ENCODE peak calls at places on chromosomes 2 and 18, in nine cellular contexts. E, W, I, Y, S, T, F, K and B are unnamed samples. For H3K27me3, the result is how much of the 10 kb centered on the place peaks cover.

GRCh38 chr18:26458526-26459232 is 89.7 kb downstream of the KCTD1 start:
- DNase-seq in S (no peak), W (peak), F (no peak), T (no peak), Y (no peak), I (no peak), K (no peak), E (no peak), B (peak)

GRCh38 chr2:186440506-186440905 is 45.6 kb upstream of the ZC3H15 start:
- DNase-seq in Y (no peak), S (no peak), W (no peak), K (no peak), F (no peak), T (no peak), E (no peak), I (no peak), B (no peak)

GRCh38 chr2:217208867-217209266 is 349.0 kb upstream of the TNP1 start:
- DNase-seq in S (no peak), W (no peak), T (no peak), Y (no peak), E (no peak), F (no peak), K (no peak), I (no peak), B (no peak)

GRCh38 chr2:159612255-159612901 is 4.0 kb downstream of the BAZ2B start:
- DNase-seq in K (no peak), I (no peak), Y (no peak), F (no peak), T (no peak), W (peak), S (no peak), E (no peak), B (no peak)

GRCh38 chr18:3541549-3542386 is 91.8 kb downstream of the TGIF1 start:
- DNase-seq in K (no peak), T (no peak), Y (no peak), W (no peak), E (no peak), F (no peak), S (no peak), I (no peak), B (no peak)

GRCh38 chr18:50281295-50281971 is at the start of gene MBD1:
- DNase-seq in T (peak), K (peak), E (peak), F (peak), Y (peak), S (peak), I (peak), W (peak), B (peak)

GRCh38 chr2:216188268-216188850 is 79.2 kb downstream of the XRCC5 start:
- DNase-seq in Y (no peak), F (no peak), I (no peak), E (peak), W (no peak), K (no peak), S (no peak), T (no peak), B (no peak)

GRCh38 chr2:133885847-133886246 is 317.6 kb upstream of the NCKAP5 start:
- DNase-seq in W (no peak), E (no peak), K (no peak), Y (no peak), T (no peak), F (no peak), I (no peak), S (no peak), B (no peak)

GRCh38 chr2:69789129-69789528 is 40.3 kb upstream of the GMCL1 start:
- DNase-seq in Y (no peak), T (no peak), S (peak), I (peak), E (peak), F (no peak), K (no peak), W (peak), B (peak)

GRCh38 chr18:8701546-8702118 is 3.7 kb upstream of the MTCL1 start:
- DNase-seq in E (peak), Y (no peak), F (peak), S (no peak), I (no peak), K (no peak), T (no peak), W (peak), B (peak)

GRCh38 chr2:23498941-23499340 is 114.0 kb downstream of the KLHL29 start:
- DNase-seq in Y (no peak), E (no peak), W (peak), S (no peak), T (no peak), F (no peak), I (no peak), K (no peak), B (no peak)

GRCh38 chr18:22848618-22849017 is 84.5 kb upstream of the RBBP8 start:
- DNase-seq in F (no peak), S (no peak), W (peak), Y (no peak), I (peak), K (no peak), E (no peak), T (no peak), B (peak)

GRCh38 chr2:63122921-63123320 is 72.3 kb downstream of the OTX1 start:
- DNase-seq in Y (no peak), F (no peak), T (no peak), W (no peak), S (no peak), I (no peak), K (no peak), E (no peak), B (no peak)

GRCh38 chr2:28707592-28707991 is 44.0 kb upstream of the PPP1CB start:
- DNase-seq in F (no peak), T (no peak), S (no peak), E (no peak), I (no peak), Y (no peak), W (no peak), K (no peak), B (no peak)

GRCh38 chr2:102013200-102014040 is 21.7 kb downstream of the IL1R2 start:
- DNase-seq in K (no peak), S (no peak), Y (no peak), I (no peak), E (no peak), T (no peak), W (no peak), F (no peak), B (no peak)

GRCh38 chr2:847669-848068 is 103.0 kb upstream of the SNTG2 start:
- DNase-seq in W (no peak), K (no peak), S (no peak), F (no peak), T (no peak), Y (no peak), E (no peak), I (no peak), B (no peak)

GRCh38 chr2:239767016-239767905 is 257.9 kb downstream of the NDUFA10 start:
- DNase-seq in I (no peak), W (no peak), F (peak), Y (no peak), E (no peak), T (no peak), K (peak), S (no peak), B (no peak)

GRCh38 chr2:232876071-232876977 is 6.3 kb downstream of the SNORC start:
- DNase-seq in F (peak), I (no peak), T (no peak), Y (no peak), E (no peak), K (peak), S (no peak), W (no peak), B (no peak)

GRCh38 chr2:91442246-91442905 is 2750.9 kb downstream of the RPIA start:
- DNase-seq in Y (no peak), W (no peak), T (peak), F (peak), S (peak), I (no peak), K (peak), E (no peak), B (no peak)

GRCh38 chr18:45771587-45771986 is 47.6 kb downstream of the SLC14A1 start:
- DNase-seq in I (no peak), S (peak), T (no peak), E (no peak), Y (no peak), W (no peak), F (no peak), K (no peak), B (peak)

GRCh38 chr18:50186385-50186784 is 8.6 kb downstream of the MYO5B start:
- DNase-seq in S (no peak), W (no peak), T (no peak), K (no peak), F (no peak), I (no peak), Y (no peak), E (no peak), B (no peak)

GRCh38 chr18:67672142-67672541 is 155.6 kb upstream of the DSEL start:
- DNase-seq in E (no peak), F (no peak), I (no peak), Y (no peak), T (no peak), K (no peak), W (no peak), S (no peak), B (peak)

GRCh38 chr18:57621252-57621607 is 406 bp downstream of the NARS1 start:
- DNase-seq in K (no peak), S (no peak), I (no peak), F (no peak), W (no peak), Y (no peak), E (no peak), T (no peak), B (no peak)

GRCh38 chr2:974054-974453 is 23.4 kb downstream of the SNTG2 start:
- DNase-seq in W (no peak), Y (no peak), S (no peak), I (no peak), K (no peak), T (no peak), F (no peak), E (no peak), B (no peak)

GRCh38 chr2:240886678-240887574 is 9.0 kb downstream of the MAB21L4 start:
- DNase-seq in F (no peak), E (no peak), T (no peak), K (no peak), Y (no peak), I (no peak), W (no peak), S (no peak), B (no peak)

GRCh38 chr18:40607741-40608140 is 1347.3 kb upstream of the PIK3C3 start:
- DNase-seq in E (no peak), S (no peak), I (no peak), F (no peak), T (no peak), K (no peak), Y (no peak), W (no peak), B (no peak)

GRCh38 chr2:239723486-239724193 is 301.5 kb downstream of the NDUFA10 start:
- DNase-seq in F (peak), K (peak), I (peak), W (no peak), T (no peak), Y (no peak), E (no peak), S (no peak), B (no peak)

GRCh38 chr2:201114846-201115245 is 1.1 kb upstream of the CFLAR start:
- DNase-seq in T (no peak), F (no peak), S (no peak), E (no peak), K (no peak), Y (no peak), W (no peak), I (no peak), B (no peak)

GRCh38 chr18:13416848-13417247 is 198.3 kb downstream of the LDLRAD4 start:
- DNase-seq in F (no peak), T (no peak), S (no peak), Y (no peak), K (no peak), I (no peak), E (peak), W (no peak), B (no peak)

GRCh38 chr18:11906926-11907874 is 917 bp downstream of the MPPE1 start:
- DNase-seq in K (no peak), Y (no peak), I (no peak), W (no peak), F (no peak), T (no peak), E (no peak), S (no peak), B (no peak)

GRCh38 chr2:18411571-18411970 is 148.9 kb downstream of the RDH14 start:
- DNase-seq in E (no peak), T (no peak), K (no peak), W (peak), F (no peak), S (no peak), I (no peak), Y (no peak), B (no peak)

GRCh38 chr2:220904015-220904414 is 668.1 kb downstream of the EPHA4 start:
- DNase-seq in T (no peak), I (no peak), W (no peak), K (no peak), F (no peak), E (no peak), S (no peak), Y (no peak), B (no peak)

GRCh38 chr2:151669585-151670081 is 64.6 kb downstream of the NEB start:
- DNase-seq in I (no peak), Y (no peak), K (no peak), T (no peak), F (no peak), E (no peak), W (no peak), S (no peak), B (no peak)

GRCh38 chr2:102792538-102793208 is 30.8 kb downstream of the TMEM182 start:
- DNase-seq in K (no peak), I (no peak), Y (no peak), T (no peak), F (no peak), S (no peak), W (no peak), E (no peak), B (no peak)

GRCh38 chr2:178190938-178191910 is 3.1 kb upstream of the OSBPL6 start:
- DNase-seq in I (no peak), Y (no peak), T (no peak), S (no peak), K (no peak), W (no peak), E (no peak), F (no peak), B (no peak)

GRCh38 chr2:7517122-7517487 is 599.9 kb downstream of the RNF144A start:
- DNase-seq in S (no peak), K (no peak), T (no peak), W (no peak), I (no peak), Y (no peak), F (no peak), E (no peak), B (no peak)

GRCh38 chr2:10514743-10515142 is 66.6 kb upstream of the ODC1 start:
- DNase-seq in S (no peak), W (peak), F (no peak), E (no peak), K (no peak), I (no peak), T (no peak), Y (no peak), B (peak)

GRCh38 chr2:37625156-37625555 is 46.3 kb downstream of the CDC42EP3 start:
- DNase-seq in K (no peak), Y (no peak), S (no peak), I (no peak), W (no peak), T (no peak), F (no peak), E (no peak), B (peak)

DNA sequence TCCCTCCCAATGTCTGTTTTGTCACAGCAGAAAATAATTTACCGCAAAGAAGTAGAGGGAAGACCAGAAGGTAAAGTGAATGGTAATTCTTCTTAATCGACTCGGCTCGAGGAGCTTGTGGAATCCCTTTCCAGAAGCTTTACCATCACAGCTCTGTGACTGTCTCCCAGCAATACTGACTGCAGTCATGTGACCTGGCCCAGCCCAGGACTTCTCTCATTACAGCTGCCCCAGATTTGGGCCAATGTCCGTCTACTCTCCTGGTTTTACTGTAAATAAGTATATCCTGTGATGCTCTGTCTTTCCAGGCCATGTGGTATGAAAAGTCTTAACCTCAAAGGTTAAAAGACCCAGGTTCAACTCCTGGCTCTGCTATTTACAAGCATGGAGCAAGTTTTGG is 18.9 kb upstream of the ELOA2 start:
- DNase-seq in T (no peak), F (no peak), W (no peak), K (no peak), I (no peak), S (no peak), Y (no peak), E (no peak), B (no peak)
- H3K4me3 ChIP-seq in T (no peak), F (no peak), W (no peak), K (no peak), I (no peak), S (no peak), Y (no peak), E (no peak), B (no peak)

DNA sequence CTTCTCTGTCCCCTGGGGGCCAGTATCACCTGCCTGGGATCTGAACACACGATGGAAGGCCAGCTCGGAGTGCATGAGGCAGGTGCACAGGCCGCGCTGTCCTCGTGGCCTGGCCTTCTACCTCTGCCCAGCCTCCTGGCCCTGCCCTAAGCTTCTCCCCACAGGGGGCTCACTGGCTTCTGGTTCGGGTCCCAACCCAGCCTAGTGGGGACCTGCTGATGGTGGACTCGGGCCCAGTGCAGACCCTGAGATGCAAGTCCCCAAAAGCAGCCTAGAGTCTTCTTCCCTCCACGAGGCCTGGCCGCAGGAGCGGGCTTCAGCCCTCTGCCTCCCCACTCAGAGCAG is 3.4 kb downstream of the ERFE start:
- DNase-seq in K (no peak), W (no peak), F (no peak), Y (no peak), I (no peak), E (no peak), T (no peak), S (no peak), B (no peak)
- H3K27me3 ChIP-seq in K (under half), W (under half), F (under half), Y (under half), I (under half), E (half or more), T (under half), S (half or more), B (under half)

GRCh38 chr2:168490916-168491605 is 35.0 kb downstream of the CERS6 start:
- DNase-seq in E (no peak), Y (no peak), S (no peak), F (no peak), K (no peak), T (no peak), W (no peak), I (no peak), B (no peak)
- H3K4me3 ChIP-seq in E (peak), Y (no peak), S (no peak), F (no peak), K (no peak), T (peak), W (no peak), I (no peak), B (no peak)

DNA sequence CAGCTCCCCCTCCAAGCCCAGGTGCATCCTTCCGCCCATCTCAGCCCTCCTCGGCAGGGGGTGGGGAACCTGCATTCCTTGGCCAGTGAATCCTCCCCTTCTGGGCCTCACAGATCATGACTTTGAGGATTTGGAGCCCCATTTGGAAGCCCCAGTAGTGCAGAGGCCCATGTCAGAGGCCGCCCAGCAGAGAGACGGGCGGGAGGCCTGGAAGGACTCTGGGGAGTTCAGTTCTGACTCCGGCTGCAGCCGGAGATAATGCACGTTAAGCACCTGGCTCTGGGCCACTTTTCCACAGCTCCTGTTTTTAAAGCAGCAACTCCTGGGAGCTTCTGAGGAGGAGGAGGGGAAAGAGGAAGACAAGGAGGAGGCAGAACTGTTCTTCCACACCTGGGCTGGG is 14.9 kb downstream of the ATOH8 start:
- DNase-seq in F (peak), W (no peak), K (peak), I (peak), S (no peak), T (no peak), Y (peak), E (no peak), B (peak)
- H3K27me3 ChIP-seq in F (under half), W (under half), K (under half), I (under half), S (under half), T (under half), Y (under half), E (under half), B (under half)

GRCh38 chr2:127106457-127106997 is 427 bp downstream of the BIN1 start:
- DNase-seq in Y (no peak), T (no peak), E (no peak), I (no peak), F (peak), K (peak), S (no peak), W (no peak), B (no peak)

GRCh38 chr2:127105656-127106456 is 1.1 kb downstream of the BIN1 start:
- DNase-seq in F (peak), S (no peak), I (no peak), E (no peak), T (no peak), Y (no peak), K (peak), W (peak), B (peak)

GRCh38 chr2:127107622-127107999 is 657 bp upstream of the BIN1 start:
- DNase-seq in I (no peak), F (peak), T (no peak), Y (no peak), K (peak), S (no peak), W (no peak), E (no peak), B (peak)

GRCh38 chr2:127106998-127107621 is at the start of gene BIN1:
- DNase-seq in S (peak), F (peak), I (peak), Y (peak), K (peak), W (peak), E (peak), T (peak), B (peak)

DNA sequence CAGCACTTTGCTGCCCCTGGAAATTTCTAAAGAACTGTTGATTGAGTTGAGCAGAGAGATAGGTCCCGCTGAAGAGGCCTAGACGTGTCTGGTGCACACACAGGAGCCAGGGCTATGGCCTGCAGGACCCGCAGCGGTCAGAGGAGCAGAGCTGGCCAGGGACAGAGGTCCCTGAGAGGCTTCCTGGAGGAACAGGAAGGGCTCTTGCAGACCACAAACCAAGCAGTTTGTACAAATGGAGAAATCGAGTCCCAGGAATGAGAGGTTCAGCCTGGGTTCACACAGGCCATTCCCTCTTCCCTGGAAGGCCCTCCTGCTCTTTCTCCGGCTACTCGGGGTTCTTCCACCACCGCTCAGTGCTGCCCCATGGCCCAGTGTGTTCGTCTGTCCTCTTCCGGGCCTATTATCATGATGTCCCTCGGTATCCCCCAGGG is 1.2 kb upstream of the BIN1 start:
- DNase-seq in K (peak), I (no peak), S (no peak), Y (no peak), W (no peak), E (no peak), T (no peak), F (peak), B (no peak)
- H3K4me3 ChIP-seq in K (no peak), I (no peak), S (no peak), Y (no peak), W (no peak), E (peak), T (peak), F (no peak), B (no peak)

GRCh38 chr2:238231809-238232208 is 8.0 kb downstream of the HES6 start:
- DNase-seq in S (no peak), T (no peak), I (no peak), W (no peak), E (no peak), Y (no peak), K (no peak), F (no peak), B (no peak)
- H3K27me3 ChIP-seq in S (under half), T (under half), I (under half), W (under half), E (under half), Y (under half), K (under half), F (under half), B (under half)

DNA sequence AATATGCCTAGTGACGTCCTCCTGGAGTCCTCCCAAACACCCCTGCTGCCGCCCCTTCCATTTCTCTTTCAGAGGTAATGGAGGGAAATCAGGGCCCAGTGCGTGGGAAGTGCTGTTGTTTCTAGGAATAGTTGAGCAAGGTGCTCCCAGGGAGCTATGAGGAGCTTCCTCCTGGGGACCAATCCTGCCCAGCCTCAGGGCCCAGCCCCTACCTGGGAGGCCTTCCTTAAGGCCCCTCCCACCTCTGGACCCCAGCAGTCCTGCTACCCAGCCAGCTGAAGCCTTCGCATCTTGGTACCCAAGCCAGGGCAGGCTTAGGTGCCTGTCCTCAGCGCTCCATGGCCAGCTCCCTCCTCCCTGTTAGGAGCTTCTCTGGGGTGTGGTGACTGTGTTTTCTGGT is 170.2 kb upstream of the MYCN start:
- DNase-seq in I (no peak), E (no peak), Y (no peak), W (no peak), S (no peak), K (no peak), F (no peak), T (no peak), B (no peak)
- H3K4me3 ChIP-seq in I (no peak), E (no peak), Y (no peak), W (no peak), S (no peak), K (no peak), F (no peak), T (no peak), B (no peak)